ENCODE peak calls at places on chromosomes 11 and 22, in six cellular contexts. One of them, this sample, is unnamed.

GRCh38 chr22:35394810-35395563 is 5.0 kb upstream of the MCM5 start:
- DNase-seq in GM04504: no peak
- DNase-seq in NCI-H1092: no peak
- DNase-seq in central memory CD4-positive, alpha-beta T cell: no peak
- DNase-seq in sciatic nerve: no peak
- DNase-seq in amniotic stem cell: no peak
- DNase-seq in this sample: no peak

GRCh38 chr11:9461068-9461759 is 402 bp downstream of the ZNF143 start:
- DNase-seq in central memory CD4-positive, alpha-beta T cell: peak; percentile 80
- DNase-seq in NCI-H1092: peak; percentile 86
- DNase-seq in GM04504: peak; percentile 89
- DNase-seq in amniotic stem cell: peak; percentile 50
- DNase-seq in sciatic nerve: peak; percentile 93
- DNase-seq in this sample: peak; percentile 88

GRCh38 chr11:65742353-65742752 is 21.8 kb upstream of the RNASEH2C start:
- DNase-seq in central memory CD4-positive, alpha-beta T cell: no peak
- DNase-seq in sciatic nerve: no peak
- DNase-seq in amniotic stem cell: no peak
- DNase-seq in NCI-H1092: no peak
- DNase-seq in GM04504: no peak
- DNase-seq in this sample: no peak

GRCh38 chr22:19801340-19802000 is 40.9 kb downstream of the TBX1 start:
- DNase-seq in NCI-H1092: no peak
- DNase-seq in amniotic stem cell: no peak
- DNase-seq in GM04504: no peak
- DNase-seq in sciatic nerve: no peak
- DNase-seq in central memory CD4-positive, alpha-beta T cell: no peak
- DNase-seq in this sample: no peak

GRCh38 chr11:4025957-4026324 is 68.7 kb upstream of the RRM1 start:
- DNase-seq in GM04504: peak; percentile 28
- DNase-seq in sciatic nerve: no peak
- DNase-seq in NCI-H1092: no peak
- DNase-seq in central memory CD4-positive, alpha-beta T cell: no peak
- DNase-seq in amniotic stem cell: no peak
- DNase-seq in this sample: no peak

GRCh38 chr11:75578977-75579376 is 16.9 kb downstream of the SERPINH1 start:
- DNase-seq in central memory CD4-positive, alpha-beta T cell: no peak
- DNase-seq in sciatic nerve: no peak
- DNase-seq in amniotic stem cell: no peak
- DNase-seq in NCI-H1092: no peak
- DNase-seq in GM04504: no peak
- DNase-seq in this sample: no peak

GRCh38 chr11:31805629-31806185 is 5.4 kb downstream of the PAX6 start:
- DNase-seq in central memory CD4-positive, alpha-beta T cell: no peak
- DNase-seq in amniotic stem cell: no peak
- DNase-seq in sciatic nerve: no peak
- DNase-seq in NCI-H1092: no peak
- DNase-seq in GM04504: no peak
- DNase-seq in this sample: no peak

GRCh38 chr11:69380921-69381581 is 87.1 kb downstream of the MYEOV start:
- DNase-seq in NCI-H1092: no peak
- DNase-seq in GM04504: no peak
- DNase-seq in sciatic nerve: peak; percentile 57
- DNase-seq in amniotic stem cell: no peak
- DNase-seq in central memory CD4-positive, alpha-beta T cell: no peak
- DNase-seq in this sample: no peak

GRCh38 chr11:32472226-32472625 is 36.9 kb upstream of the WT1 start:
- DNase-seq in GM04504: no peak
- DNase-seq in amniotic stem cell: no peak
- DNase-seq in central memory CD4-positive, alpha-beta T cell: no peak
- DNase-seq in NCI-H1092: no peak
- DNase-seq in sciatic nerve: no peak
- DNase-seq in this sample: no peak

GRCh38 chr22:23467721-23468294 is 112.3 kb downstream of the IGLL1 start:
- DNase-seq in sciatic nerve: no peak
- DNase-seq in NCI-H1092: no peak
- DNase-seq in amniotic stem cell: no peak
- DNase-seq in GM04504: no peak
- DNase-seq in central memory CD4-positive, alpha-beta T cell: no peak
- DNase-seq in this sample: no peak

GRCh38 chr22:23767673-23768548 is at the start of gene CHCHD10:
- DNase-seq in amniotic stem cell: peak; percentile 47
- DNase-seq in central memory CD4-positive, alpha-beta T cell: peak; percentile 62
- DNase-seq in GM04504: peak; percentile 47
- DNase-seq in NCI-H1092: peak; percentile 65
- DNase-seq in sciatic nerve: peak; percentile 93
- DNase-seq in this sample: peak; percentile 42

GRCh38 chr22:37940698-37941376 is 12.6 kb downstream of the C22orf23 start:
- DNase-seq in central memory CD4-positive, alpha-beta T cell: no peak
- DNase-seq in GM04504: no peak
- DNase-seq in amniotic stem cell: no peak
- DNase-seq in NCI-H1092: no peak
- DNase-seq in sciatic nerve: no peak
- DNase-seq in this sample: no peak

GRCh38 chr11:60950933-60951610 is 904 bp downstream of the SLC15A3 start:
- DNase-seq in NCI-H1092: no peak
- DNase-seq in amniotic stem cell: no peak
- DNase-seq in sciatic nerve: peak; percentile 66
- DNase-seq in GM04504: no peak
- DNase-seq in central memory CD4-positive, alpha-beta T cell: no peak
- DNase-seq in this sample: no peak

GRCh38 chr22:35686298-35686697 is 31.4 kb upstream of the APOL5 start:
- DNase-seq in amniotic stem cell: no peak
- DNase-seq in central memory CD4-positive, alpha-beta T cell: no peak
- DNase-seq in NCI-H1092: no peak
- DNase-seq in sciatic nerve: no peak
- DNase-seq in GM04504: no peak
- DNase-seq in this sample: no peak

This sample was measured in NCI-H774.